ENCODE peak calls at places on chromosomes 7 and 10, in six cellular contexts. M is AG09309, S is fibroblast of villous mesenchyme, J is fibroblast of the aortic adventitia, U is transverse colon, L is fibroblast of pulmonary artery. N is an unnamed sample.

GRCh38 chr7:103851357-103851756 is 138.1 kb downstream of the RELN start:
- DNase-seq in M (no peak), J (peak; percentile 24), U (no peak), S (peak; percentile 23), L (peak; percentile 27), N (peak; percentile 40)

GRCh38 chr10:1536341-1536740 is 201.0 kb downstream of the ADARB2 start:
- DNase-seq in J (no peak), U (peak; percentile 1), M (no peak), S (no peak), L (no peak), N (no peak)

GRCh38 chr7:73918926-73919693 is 58.2 kb downstream of the TMEM270 start:
- DNase-seq in S (no peak), J (no peak), L (no peak), M (no peak), U (no peak), N (no peak)

GRCh38 chr7:77995717-77996116 is 197.1 kb downstream of the PHTF2 start:
- DNase-seq in L (no peak), S (no peak), U (no peak), M (no peak), J (no peak), N (peak; percentile 12)

GRCh38 chr10:84706431-84706830 is 378.0 kb downstream of the CCSER2 start:
- DNase-seq in J (no peak), U (no peak), S (no peak), M (no peak), L (no peak), N (no peak)

GRCh38 chr10:122849900-122850605 is 4.4 kb upstream of the CUZD1 start:
- DNase-seq in S (no peak), L (no peak), J (no peak), U (no peak), M (no peak), N (no peak)

GRCh38 chr7:65974876-65975275 is 7.1 kb downstream of the GUSB start:
- DNase-seq in U (no peak), J (no peak), S (no peak), L (no peak), M (no peak), N (no peak)

GRCh38 chr7:71459137-71459536 is 327.2 kb downstream of the GALNT17 start:
- DNase-seq in L (no peak), U (no peak), J (no peak), M (no peak), S (no peak), N (no peak)

GRCh38 chr10:81414038-81414437 is 461.0 kb upstream of the NRG3 start:
- DNase-seq in L (no peak), J (no peak), M (no peak), U (no peak), S (no peak), N (no peak)

GRCh38 chr10:108755661-108756060 is 1167.7 kb downstream of the XPNPEP1 start:
- DNase-seq in J (peak; percentile 6), U (no peak), M (no peak), L (no peak), S (no peak), N (no peak)

GRCh38 chr10:74927701-74928100 is 101.3 kb downstream of the KAT6B start:
- DNase-seq in J (peak; percentile 35), S (no peak), U (no peak), L (no peak), M (no peak), N (peak; percentile 42)

GRCh38 chr7:131231381-131232220 is 96.1 kb upstream of the MKLN1 start:
- DNase-seq in M (peak; percentile 16), U (peak; percentile 53), L (peak; percentile 87), S (peak; percentile 79), J (peak; percentile 71), N (peak; percentile 80)

GRCh38 chr7:16739863-16740622 is 13.5 kb upstream of the TSPAN13 start:
- DNase-seq in M (peak; percentile 97), S (peak; percentile 99), U (peak; percentile 26), J (peak; percentile 95), L (peak; percentile 98), N (peak; percentile 97)

GRCh38 chr10:34740321-34740720 is 74.8 kb downstream of the PARD3 start:
- DNase-seq in L (no peak), U (no peak), S (no peak), J (no peak), M (no peak), N (no peak)

GRCh38 chr7:132256721-132257212 is 319.5 kb downstream of the PLXNA4 start:
- DNase-seq in J (no peak), S (no peak), L (no peak), M (no peak), U (no peak), N (no peak)

GRCh38 chr7:106462365-106462859 is 177.6 kb upstream of the NAMPT start:
- DNase-seq in M (no peak), J (peak; percentile 75), L (peak; percentile 76), U (no peak), S (peak; percentile 60), N (peak; percentile 72)

GRCh38 chr7:5425507-5426225 is 2.0 kb upstream of the TNRC18 start:
- DNase-seq in J (peak; percentile 92), S (peak; percentile 90), L (peak; percentile 92), U (peak; percentile 69), M (peak; percentile 77), N (peak; percentile 92)

GRCh38 chr7:78528964-78529363 is 730.4 kb downstream of the PHTF2 start:
- DNase-seq in M (peak; percentile 7), J (no peak), L (no peak), S (no peak), U (no peak), N (peak; percentile 4)

GRCh38 chr7:27943261-27943660 is 203.3 kb downstream of the TAX1BP1 start:
- DNase-seq in S (no peak), M (no peak), L (no peak), J (no peak), U (no peak), N (no peak)

GRCh38 chr10:6348091-6348862 is 145.5 kb downstream of the PFKFB3 start:
- DNase-seq in L (no peak), S (peak; percentile 17), J (no peak), M (peak; percentile 7), U (peak; percentile 56), N (no peak)

GRCh38 chr7:150742286-150742968 is 5.2 kb downstream of the GIMAP5 start:
- DNase-seq in U (no peak), L (no peak), M (no peak), J (no peak), S (no peak), N (no peak)

GRCh38 chr10:24706479-24707118 is 17.1 kb downstream of the ARHGAP21 start:
- DNase-seq in L (peak; percentile 97), S (peak; percentile 97), J (peak; percentile 94), M (peak; percentile 83), U (peak; percentile 27), N (peak; percentile 98)

GRCh38 chr7:143519411-143520131 is 41.9 kb downstream of the TAS2R41 start:
- DNase-seq in U (no peak), S (peak; percentile 67), J (peak; percentile 66), M (no peak), L (peak; percentile 79), N (peak; percentile 96)

GRCh38 chr10:71236286-71236685 is 23.9 kb downstream of the UNC5B start:
- DNase-seq in S (peak; percentile 90), U (no peak), M (no peak), L (no peak), J (no peak), N (no peak)

GRCh38 chr7:121489440-121489839 is 93.3 kb upstream of the FAM3C start:
- DNase-seq in S (no peak), L (no peak), J (no peak), U (no peak), M (no peak), N (no peak)

DNA sequence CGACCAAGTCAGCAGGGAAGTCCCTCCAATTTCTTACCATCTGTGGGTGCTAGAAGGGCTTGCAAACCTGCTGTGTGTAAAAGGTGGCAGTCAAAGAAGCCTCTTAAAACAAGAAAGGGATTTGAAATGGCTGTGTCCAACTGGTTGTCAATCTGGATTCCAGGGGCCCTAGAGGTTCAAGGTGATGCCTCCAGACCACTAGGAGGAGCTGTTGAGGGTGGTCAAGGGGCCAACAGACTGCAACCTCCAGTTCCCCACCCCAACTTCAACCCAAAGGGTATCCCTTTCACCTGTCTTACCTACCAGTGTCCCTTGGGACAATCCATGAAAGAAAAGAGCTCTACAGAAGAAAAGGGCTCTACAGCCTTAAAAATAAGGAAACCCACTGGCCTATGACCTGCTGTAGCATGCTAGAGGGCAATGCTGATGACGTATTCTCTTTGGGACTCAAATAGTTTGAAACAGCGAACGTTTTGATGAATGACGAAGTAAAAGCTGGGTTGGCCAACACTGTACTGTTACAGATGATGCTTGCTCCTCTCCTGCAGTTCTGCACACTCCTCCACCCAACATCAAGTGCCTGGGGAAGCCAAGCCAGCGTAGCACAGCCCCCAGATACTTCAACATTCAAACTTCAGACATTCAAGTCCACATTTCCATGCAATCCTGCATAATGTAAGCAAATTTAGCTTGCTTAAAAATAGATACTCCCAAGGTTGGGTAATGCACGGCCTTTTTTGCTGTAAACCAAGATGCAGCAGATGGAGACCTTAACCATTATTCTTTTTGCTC is 46.0 kb upstream of the WDR11 start:
- DNase-seq in L (no peak), U (no peak), M (no peak), S (no peak), J (no peak), N (no peak)
- TF ChIP-seq CTCF in L (no peak), U (no peak), M (no peak), S (no peak), J (no peak), N (no peak)

DNA sequence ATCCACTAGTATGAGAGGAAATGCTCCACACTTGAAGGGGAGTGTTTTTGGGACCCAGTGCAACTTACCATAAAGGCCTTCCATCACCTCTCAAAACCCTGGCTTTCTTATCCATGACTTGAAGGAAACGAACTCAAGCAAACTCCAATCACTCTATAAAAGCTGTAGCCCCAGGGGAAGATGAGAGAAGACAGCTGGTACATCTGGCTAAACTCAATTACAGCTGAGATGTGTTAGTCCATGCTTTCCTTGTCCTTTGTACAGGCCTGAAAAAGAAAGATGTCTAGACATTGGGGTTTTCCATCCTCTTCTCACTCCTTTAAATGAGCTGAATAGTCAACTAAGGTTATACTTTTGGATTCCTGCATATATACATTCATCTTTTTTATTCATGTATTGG is 89.5 kb upstream of the ANKRD30A start:
- DNase-seq in U (no peak), M (no peak), J (no peak), L (no peak), S (no peak), N (no peak)
- H3K4me3 ChIP-seq in U (no peak overlapping the region), M (no peak overlapping the region), J (no peak overlapping the region), L (no peak overlapping the region), S (no peak overlapping the region), N (no peak overlapping the region)

DNA sequence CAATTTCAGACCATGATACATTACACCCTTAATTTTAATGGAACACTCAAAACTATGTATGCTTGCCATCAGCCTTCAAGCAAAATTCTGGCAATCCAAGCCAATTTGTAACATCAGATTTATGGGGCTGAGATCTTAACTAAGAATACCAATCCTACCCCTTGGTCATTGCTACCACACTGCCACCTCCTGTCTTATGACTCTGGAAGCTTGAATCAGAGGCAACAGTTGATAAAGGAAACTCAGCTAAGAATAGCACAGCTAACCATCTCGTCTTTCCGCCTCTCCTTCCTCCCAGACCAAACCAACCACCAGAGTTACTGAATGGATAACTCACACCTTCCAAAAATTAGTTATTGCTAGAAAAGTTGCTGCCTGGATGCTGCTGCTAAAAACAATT is 7.4 kb downstream of the IGF2BP3 start:
- DNase-seq in M (peak; percentile 29), S (peak; percentile 58), L (peak; percentile 72), J (peak; percentile 75), U (no peak), N (peak; percentile 82)
- TF ChIP-seq CTCF in M (peak; percentile 65), S (peak; percentile 31), L (peak; percentile 47), J (peak; percentile 46), U (peak; percentile 8), N (peak; percentile 55)

DNA sequence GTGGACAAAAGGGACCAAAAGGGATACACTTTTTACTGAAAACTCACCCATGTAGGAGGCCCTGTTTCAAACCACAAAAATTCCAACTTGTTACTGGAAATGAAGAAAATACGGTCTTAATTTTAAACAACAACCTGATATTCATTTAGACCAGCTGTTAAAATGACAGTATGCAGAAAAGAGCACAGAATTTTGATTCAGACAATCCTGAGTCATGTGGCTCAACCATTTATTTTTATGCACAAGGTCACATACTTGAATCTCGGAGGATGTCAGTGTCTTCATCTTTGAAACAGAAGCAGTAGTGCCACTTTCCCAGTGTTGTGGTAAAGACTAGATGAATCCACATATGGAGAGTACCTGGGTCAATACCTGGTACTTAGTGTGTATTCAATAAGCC is 426.5 kb upstream of the NFE2L3 start:
- DNase-seq in L (no peak), M (no peak), U (no peak), J (no peak), S (peak; percentile 43), N (peak; percentile 75)
- H3K4me3 ChIP-seq in L (no peak overlapping the region), M (no peak overlapping the region), U (no peak overlapping the region), J (no peak overlapping the region), S (no peak overlapping the region), N (no peak overlapping the region)